ENCODE peak calls at places on chromosomes 3 and 15, in eight cellular contexts. L is epithelial cell of esophagus; S is AG04450; N is right atrium auricular region; V is activated effector memory CD4-positive, alpha-beta T cell treated with anti-CD3 and anti-CD28 coated beads, Interleukin-2, amount 50 U/mL, for 16 hours; O is stimulated activated CD4-positive, alpha-beta T cell treated with anti-CD3 and anti-CD28 coated beads, Interleukin-2, amount 100 ng/mL, for 48 hours; W is BJ; D is NCI-H1694. B is an unnamed sample.

GRCh38 chr3:37221407-37221806 is 47.0 kb upstream of the LRRFIP2 start:
- DNase-seq in S (no peak), O (no peak), D (no peak), W (no peak), L (peak), N (no peak), V (no peak), B (no peak)

GRCh38 chr3:170442945-170443344 is 24.3 kb downstream of the CLDN11 start:
- DNase-seq in S (no peak), W (no peak), O (no peak), L (no peak), D (no peak), V (no peak), N (no peak), B (no peak)

GRCh38 chr3:10846657-10846975 is 30.6 kb downstream of the SLC6A11 start:
- DNase-seq in L (no peak), N (no peak), V (no peak), O (no peak), W (no peak), S (no peak), D (no peak), B (no peak)

GRCh38 chr15:29687939-29688884 is 134.1 kb downstream of the TJP1 start:
- DNase-seq in S (no peak), O (no peak), D (no peak), L (no peak), W (no peak), N (no peak), V (no peak), B (no peak)

GRCh38 chr3:123392871-123393620 is 55.8 kb downstream of the ADCY5 start:
- DNase-seq in N (no peak), V (no peak), O (no peak), L (peak), S (no peak), W (no peak), D (no peak), B (no peak)

GRCh38 chr15:57384024-57384423 is 7.7 kb downstream of the CGNL1 start:
- DNase-seq in L (no peak), V (no peak), S (no peak), W (no peak), D (no peak), N (no peak), O (no peak), B (no peak)

GRCh38 chr3:134858516-134859035 is 63.5 kb downstream of the EPHB1 start:
- DNase-seq in D (no peak), W (no peak), S (no peak), O (no peak), N (no peak), V (no peak), L (no peak), B (no peak)

GRCh38 chr3:197352382-197352781 is 54.0 kb upstream of the DLG1 start:
- DNase-seq in N (peak), W (peak), S (no peak), V (no peak), O (no peak), L (no peak), D (no peak), B (no peak)

GRCh38 chr15:62348119-62348518 is 183.0 kb upstream of the C2CD4B start:
- DNase-seq in N (no peak), W (no peak), L (no peak), S (no peak), O (no peak), D (no peak), V (no peak), B (no peak)

GRCh38 chr15:70056091-70056680 is 41.5 kb downstream of the TLE3 start:
- DNase-seq in W (no peak), V (peak), L (no peak), D (no peak), O (no peak), N (no peak), S (no peak), B (no peak)

GRCh38 chr3:134660046-134660441 is 9.2 kb upstream of the KY start:
- DNase-seq in N (no peak), V (no peak), O (no peak), S (no peak), L (no peak), W (no peak), D (no peak), B (no peak)

GRCh38 chr15:71357357-71357756 is 242.1 kb downstream of the THSD4 start:
- DNase-seq in W (no peak), N (no peak), V (no peak), O (no peak), D (no peak), L (no peak), S (no peak), B (no peak)

GRCh38 chr3:178059124-178059523 is 477.1 kb upstream of the KCNMB2 start:
- DNase-seq in N (no peak), S (no peak), V (no peak), D (no peak), O (no peak), W (no peak), L (peak), B (no peak)

GRCh38 chr3:134029734-134030381 is at the start of gene SLCO2A1:
- DNase-seq in V (no peak), N (no peak), S (no peak), D (no peak), W (no peak), O (no peak), L (peak), B (no peak)

GRCh38 chr3:152056481-152056880 is 183.0 kb downstream of the SUCNR1 start:
- DNase-seq in V (no peak), S (no peak), N (no peak), D (no peak), W (no peak), O (no peak), L (no peak), B (no peak)

GRCh38 chr3:30042274-30042859 is 564.0 kb upstream of the TGFBR2 start:
- DNase-seq in V (peak), N (peak), S (peak), O (peak), D (peak), L (peak), W (peak), B (peak)

GRCh38 chr3:159814161-159814560 is 174.5 kb upstream of the IL12A start:
- DNase-seq in O (no peak), V (no peak), W (no peak), L (peak), D (no peak), S (no peak), N (no peak), B (no peak)

GRCh38 chr15:90872481-90873184 is 4.2 kb downstream of the FURIN start:
- DNase-seq in W (no peak), D (no peak), O (peak), V (peak), S (peak), L (peak), N (no peak), B (no peak)

GRCh38 chr15:41169784-41170183 is 53.7 kb upstream of the INO80 start:
- DNase-seq in D (no peak), L (no peak), O (no peak), S (no peak), W (no peak), V (no peak), N (no peak), B (no peak)

GRCh38 chr3:31132132-31132769 is 237.8 kb upstream of the GADL1 start:
- DNase-seq in O (no peak), W (peak), S (peak), N (no peak), D (no peak), V (no peak), L (peak), B (no peak)

GRCh38 chr3:129506272-129506742 is 22.1 kb upstream of the RHO start:
- DNase-seq in W (no peak), N (no peak), D (no peak), S (no peak), L (no peak), O (no peak), V (no peak), B (no peak)

GRCh38 chr3:8052599-8053185 is 448.9 kb upstream of the LMCD1 start:
- DNase-seq in O (no peak), L (no peak), S (no peak), D (peak), W (no peak), V (no peak), N (no peak), B (no peak)

GRCh38 chr3:181721369-181721768 is 9.6 kb downstream of the SOX2 start:
- DNase-seq in D (no peak), O (no peak), W (no peak), N (no peak), V (no peak), S (no peak), L (no peak), B (no peak)

GRCh38 chr15:24772256-24772655 is 96.7 kb downstream of the NPAP1 start:
- DNase-seq in S (no peak), W (no peak), N (no peak), V (no peak), O (no peak), D (no peak), L (no peak), B (no peak)

B was measured in SK-N-MC.